ENCODE peak calls at places on chromosomes 1 and 21, in four cellular contexts. M is aorta, Y is psoas muscle, K is HEK293T. A is an unnamed sample.

GRCh38 chr1:106063510-106063909 is 993.0 kb upstream of the PRMT6 start:
- DNase-seq in Y (no peak), K (peak; percentile 15), M (no peak), A (no peak)

GRCh38 chr21:34195365-34195764 is 122.0 kb downstream of the MRPS6 start:
- DNase-seq in M (no peak), K (no peak), Y (no peak), A (no peak)

GRCh38 chr1:187408217-187409004 is 579.7 kb downstream of the PLA2G4A start:
- DNase-seq in Y (no peak), M (no peak), K (no peak), A (no peak)

GRCh38 chr1:209790286-209791193 is 6.2 kb upstream of the C1orf74 start:
- DNase-seq in K (no peak), M (no peak), Y (no peak), A (no peak)

GRCh38 chr1:36836916-36837315 is 197.4 kb downstream of the GRIK3 start:
- DNase-seq in Y (peak; percentile 19), M (no peak), K (no peak), A (no peak)

GRCh38 chr1:240465531-240465940 is 146.4 kb downstream of the GREM2 start:
- DNase-seq in M (no peak), K (no peak), Y (no peak), A (no peak)

GRCh38 chr1:45923343-45923742 is 119.9 kb downstream of the MAST2 start:
- DNase-seq in M (no peak), K (no peak), Y (no peak), A (no peak)

GRCh38 chr21:46559291-46559983 is 45.4 kb downstream of the S100B start:
- DNase-seq in Y (no peak), M (peak; percentile 73), K (no peak), A (peak; percentile 11)

GRCh38 chr1:81584398-81584797 is 216.3 kb upstream of the ADGRL2 start:
- DNase-seq in Y (no peak), K (no peak), M (no peak), A (no peak)

GRCh38 chr1:210363119-210363518 is 34.4 kb downstream of the HHAT start:
- DNase-seq in M (no peak), Y (no peak), K (no peak), A (no peak)

GRCh38 chr1:28449904-28450303 is 55.9 kb upstream of the RCC1 start:
- DNase-seq in K (no peak), Y (no peak), M (no peak), A (peak; percentile 60)

GRCh38 chr21:40840441-40840840 is 6.5 kb downstream of the DSCAM start:
- DNase-seq in Y (no peak), M (no peak), K (no peak), A (no peak)

GRCh38 chr1:153447498-153448170 is 12.8 kb downstream of the S100A7 start:
- DNase-seq in K (no peak), Y (no peak), M (no peak), A (no peak)

GRCh38 chr1:209434066-209434465 is 149.4 kb upstream of the CAMK1G start:
- DNase-seq in M (no peak), Y (no peak), K (no peak), A (no peak)

GRCh38 chr1:7786785-7787184 is 2.7 kb downstream of the PER3 start:
- DNase-seq in K (no peak), Y (no peak), M (no peak), A (no peak)

GRCh38 chr1:184759097-184759496 is 4.4 kb upstream of the EDEM3 start:
- DNase-seq in Y (no peak), M (no peak), K (no peak), A (no peak)

GRCh38 chr1:70353641-70354331 is 736 bp downstream of the ANKRD13C start:
- DNase-seq in K (peak; percentile 47), Y (no peak), M (no peak), A (peak; percentile 35)

GRCh38 chr1:106962591-106962990 is 93.9 kb upstream of the PRMT6 start:
- DNase-seq in K (no peak), Y (no peak), M (no peak), A (no peak)

GRCh38 chr1:66770694-66771093 is 18.4 kb downstream of the DYNLT5 start:
- DNase-seq in M (no peak), K (no peak), Y (no peak), A (no peak)

GRCh38 chr1:206651014-206651413 is 15.7 kb downstream of the DYRK3 start:
- DNase-seq in K (no peak), Y (no peak), M (no peak), A (no peak)

GRCh38 chr1:234240680-234241079 is 132.6 kb upstream of the COA6 start:
- DNase-seq in Y (no peak), M (no peak), K (no peak), A (no peak)

GRCh38 chr1:199512037-199512710 is 515.3 kb upstream of the NR5A2 start:
- DNase-seq in Y (no peak), K (no peak), M (no peak), A (no peak)

GRCh38 chr1:152182431-152182830 is 23.4 kb upstream of the RPTN start:
- DNase-seq in Y (no peak), K (no peak), M (no peak), A (no peak)

GRCh38 chr21:38743772-38744529 is 61.8 kb upstream of the ETS2 start:
- DNase-seq in Y (no peak), M (no peak), K (no peak), A (no peak)

GRCh38 chr1:203189951-203190352 is 3.4 kb upstream of the CHI3L1 start:
- DNase-seq in M (no peak), K (no peak), Y (no peak), A (no peak)

GRCh38 chr1:157566484-157567300 is 14.4 kb upstream of the FCRL5 start:
- DNase-seq in M (no peak), K (no peak), Y (no peak), A (no peak)

GRCh38 chr21:35136586-35137254 is 87.6 kb upstream of the RUNX1 start:
- DNase-seq in K (no peak), Y (no peak), M (no peak), A (peak; percentile 79)

GRCh38 chr21:43866233-43866632 is 1.2 kb downstream of the AGPAT3 start:
- DNase-seq in K (peak; percentile 54), M (peak; percentile 79), Y (peak; percentile 72), A (peak; percentile 43)

GRCh38 chr1:182206628-182207239 is 145.2 kb upstream of the ZNF648 start:
- DNase-seq in M (peak; percentile 75), K (no peak), Y (peak; percentile 89), A (no peak)

GRCh38 chr1:159831696-159832225 is 5.1 kb downstream of the SLAMF8 start:
- DNase-seq in Y (no peak), K (no peak), M (no peak), A (no peak)

GRCh38 chr1:175498002-175498401 is 245.4 kb downstream of the TNR start:
- DNase-seq in Y (no peak), K (no peak), M (no peak), A (no peak)

GRCh38 chr1:155063550-155064108 is at the start of gene EFNA4:
- DNase-seq in K (peak; percentile 90), Y (peak; percentile 86), M (peak; percentile 94), A (peak; percentile 91)

GRCh38 chr1:25019351-25020172 is 89.5 kb upstream of the RUNX3 start:
- DNase-seq in Y (no peak), M (no peak), K (no peak), A (no peak)

GRCh38 chr1:88647749-88648415 is 36.2 kb upstream of the PKN2 start:
- DNase-seq in K (no peak), M (no peak), Y (no peak), A (no peak)

GRCh38 chr1:46086581-46086980 is 45.8 kb downstream of the PIK3R3 start:
- DNase-seq in K (no peak), Y (no peak), M (no peak), A (no peak)